ENCODE peak calls at places on chromosomes 11 and 22, in eight cellular contexts. X is astrocyte of the cerebellum; R is pons; Y is foreskin fibroblast; P is stimulated activated CD4-positive, alpha-beta T cell treated with anti-CD3 and anti-CD28 coated beads, Interleukin-1b, Interleukin-23, amount 100 ng/mL, for 1 hour; N is fibroblast of gingiva; C is HFF-Myc; B is DMS 273 treated with DMSO at 0.1 percent for 48 hours. L is an unnamed sample.

GRCh38 chr11:42972741-42973140 is 339.1 kb upstream of the API5 start:
- DNase-seq in N (no peak), X (no peak), Y (no peak), P (no peak), R (no peak), C (no peak), B (no peak), L (no peak)

GRCh38 chr22:24155597-24156145 is 25.6 kb upstream of the SUSD2 start:
- DNase-seq in C (no peak), Y (peak), P (no peak), B (no peak), R (peak), X (no peak), N (peak), L (peak)

GRCh38 chr11:117584056-117584830 is 212.8 kb downstream of the DSCAML1 start:
- DNase-seq in Y (peak), R (no peak), X (no peak), N (peak), P (no peak), C (no peak), B (no peak), L (no peak)

GRCh38 chr11:8342821-8343681 is 79.4 kb upstream of the LMO1 start:
- DNase-seq in N (no peak), C (no peak), R (no peak), P (no peak), Y (no peak), B (no peak), X (no peak), L (no peak)

GRCh38 chr22:35918466-35918865 is 110.2 kb downstream of the RBFOX2 start:
- DNase-seq in N (peak), X (no peak), Y (no peak), B (no peak), R (peak), C (no peak), P (no peak), L (no peak)

GRCh38 chr22:27088026-27088425 is 430.6 kb downstream of the MIAT start:
- DNase-seq in Y (no peak), X (peak), N (peak), P (no peak), B (no peak), C (peak), R (no peak), L (no peak)

GRCh38 chr11:109795234-109795633 is 298.0 kb upstream of the ZC3H12C start:
- DNase-seq in P (no peak), B (no peak), N (no peak), X (no peak), C (no peak), R (no peak), Y (peak), L (no peak)

GRCh38 chr11:11965656-11966353 is 42.6 kb downstream of the DKK3 start:
- DNase-seq in R (no peak), Y (no peak), P (no peak), B (no peak), X (no peak), C (no peak), N (no peak), L (no peak)

GRCh38 chr11:14029971-14030531 is 67.5 kb downstream of the SPON1 start:
- DNase-seq in C (peak), P (no peak), X (no peak), Y (peak), N (peak), B (peak), R (no peak), L (no peak)

GRCh38 chr22:43402128-43402527 is 9.7 kb upstream of the MPPED1 start:
- DNase-seq in R (no peak), X (no peak), Y (no peak), N (no peak), P (no peak), C (no peak), B (no peak), L (no peak)

GRCh38 chr11:102313225-102313940 is 3.9 kb upstream of the BIRC3 start:
- DNase-seq in X (no peak), B (no peak), Y (no peak), N (no peak), P (no peak), R (no peak), C (no peak), L (no peak)

GRCh38 chr11:82004537-82005213 is 729.0 kb downstream of the FAM181B start:
- DNase-seq in B (no peak), X (peak), N (no peak), Y (no peak), R (no peak), C (no peak), P (no peak), L (no peak)

GRCh38 chr11:85663781-85664560 is 958 bp downstream of the CREBZF start:
- DNase-seq in Y (peak), P (peak), N (peak), X (no peak), R (peak), C (no peak), B (peak), L (peak)

GRCh38 chr11:114354076-114354475 is 46.2 kb downstream of the C11orf71 start:
- DNase-seq in C (peak), B (no peak), X (peak), P (no peak), Y (peak), R (no peak), N (peak), L (no peak)